ENCODE peak calls at places on chromosome 20, in seven cellular contexts. E is IMR-90, X is neuronal stem cell, V is H1, I is H9, W is mesenchymal stem cell, Q is trophoblast cell. S is an unnamed sample.

GRCh38 chr20:5297280-5298004 is 19.3 kb downstream of the PROKR2 start:
- DNase-seq in E (no peak), X (no peak), V (no peak), I (no peak), W (no peak), Q (no peak), S (no peak)

GRCh38 chr20:50292324-50293243 is 102.0 kb downstream of the CEBPB start:
- DNase-seq in E (peak), X (no peak), V (no peak), I (peak), W (peak), Q (peak), S (peak)

GRCh38 chr20:38534756-38535155 is 46.2 kb upstream of the ADIG start:
- DNase-seq in E (no peak), X (no peak), V (no peak), I (no peak), W (no peak), Q (no peak), S (no peak)

GRCh38 chr20:42634096-42634495 is 555.6 kb downstream of the PTPRT start:
- DNase-seq in E (no peak), X (no peak), V (no peak), I (no peak), W (no peak), Q (no peak), S (peak)

GRCh38 chr20:9329356-9330092 is 184.9 kb upstream of the LAMP5 start:
- DNase-seq in E (no peak), X (no peak), V (no peak), I (no peak), W (no peak), Q (peak), S (peak)

GRCh38 chr20:47189060-47189459 is 167.4 kb downstream of the ZMYND8 start:
- DNase-seq in E (no peak), X (no peak), V (no peak), I (no peak), W (no peak), Q (no peak), S (no peak)

GRCh38 chr20:5119143-5119434 is 669 bp downstream of the PCNA start:
- DNase-seq in E (no peak), X (no peak), V (no peak), I (no peak), W (no peak), Q (no peak), S (no peak)

GRCh38 chr20:44392088-44392775 is 36.7 kb downstream of the HNF4A start:
- DNase-seq in E (no peak), X (no peak), V (no peak), I (no peak), W (no peak), Q (no peak), S (no peak)

GRCh38 chr20:51036827-51037229 is 13.9 kb upstream of the KCNG1 start:
- DNase-seq in E (no peak), X (no peak), V (no peak), I (no peak), W (no peak), Q (no peak), S (no peak)

GRCh38 chr20:2292711-2293110 is 3.1 kb upstream of the TGM3 start:
- DNase-seq in E (no peak), X (no peak), V (no peak), I (no peak), W (no peak), Q (peak), S (no peak)

GRCh38 chr20:6055161-6055783 is 1.4 kb upstream of the LRRN4 start:
- DNase-seq in E (no peak), X (no peak), V (no peak), I (no peak), W (peak), Q (no peak), S (peak)

GRCh38 chr20:21511850-21512633 is 1.8 kb downstream of the NKX2-2 start:
- DNase-seq in E (no peak), X (no peak), V (peak), I (peak), W (no peak), Q (no peak), S (peak)

GRCh38 chr20:14360386-14360785 is 23.0 kb upstream of the FLRT3 start:
- DNase-seq in E (peak), X (no peak), V (no peak), I (no peak), W (no peak), Q (no peak), S (no peak)

GRCh38 chr20:57688864-57689263 is 21.0 kb downstream of the PMEPA1 start:
- DNase-seq in E (no peak), X (no peak), V (no peak), I (no peak), W (no peak), Q (no peak), S (no peak)

GRCh38 chr20:13684566-13685222 is 46.0 kb upstream of the TASP1 start:
- DNase-seq in E (no peak), X (no peak), V (no peak), I (no peak), W (no peak), Q (no peak), S (no peak)

GRCh38 chr20:45049904-45050471 is 50.9 kb downstream of the KCNS1 start:
- DNase-seq in E (no peak), X (no peak), V (no peak), I (no peak), W (no peak), Q (no peak), S (no peak)

GRCh38 chr20:63254237-63254535 is at the start of gene NKAIN4:
- DNase-seq in E (no peak), X (no peak), V (no peak), I (no peak), W (no peak), Q (no peak), S (no peak)

GRCh38 chr20:32474009-32474716 is 111.0 kb downstream of the NOL4L start:
- DNase-seq in E (no peak), X (no peak), V (no peak), I (no peak), W (no peak), Q (no peak), S (no peak)

GRCh38 chr20:45014671-45015415 is 48.5 kb downstream of the STK4 start:
- DNase-seq in E (peak), X (no peak), V (no peak), I (no peak), W (peak), Q (peak), S (peak)

GRCh38 chr20:20743511-20744169 is 31.2 kb upstream of the RALGAPA2 start:
- DNase-seq in E (no peak), X (peak), V (peak), I (peak), W (peak), Q (no peak), S (peak)

GRCh38 chr20:33647603-33648395 is 14.3 kb upstream of the C20orf144 start:
- DNase-seq in E (peak), X (no peak), V (no peak), I (no peak), W (no peak), Q (no peak), S (no peak)

GRCh38 chr20:62136283-62137091 is 6.7 kb downstream of the PSMA7 start:
- DNase-seq in E (peak), X (no peak), V (no peak), I (peak), W (peak), Q (peak), S (peak)

GRCh38 chr20:22525821-22526220 is 58.6 kb downstream of the FOXA2 start:
- DNase-seq in E (no peak), X (no peak), V (peak), I (no peak), W (no peak), Q (no peak), S (no peak)

GRCh38 chr20:58870293-58871014 is 17.9 kb downstream of the GNAS start:
- DNase-seq in E (peak), X (peak), V (peak), I (peak), W (peak), Q (peak), S (peak)

GRCh38 chr20:3224681-3225421 is 14.1 kb downstream of the SLC4A11 start:
- DNase-seq in E (no peak), X (no peak), V (no peak), I (no peak), W (no peak), Q (no peak), S (no peak)

GRCh38 chr20:417801-418342 is 9.8 kb downstream of the RBCK1 start:
- DNase-seq in E (no peak), X (no peak), V (no peak), I (no peak), W (no peak), Q (no peak), S (no peak)
- H3K4ac ChIP-seq in E (no peak), X (no peak), V (no peak), I (no peak), W (no peak), Q (no peak), S (no peak)

GRCh38 chr20:35290186-35290886 is 1.9 kb downstream of the FAM83C start:
- DNase-seq in E (no peak), X (no peak), V (no peak), I (no peak), W (no peak), Q (no peak), S (no peak)

GRCh38 chr20:35291654-35292503 is at the start of gene FAM83C:
- DNase-seq in E (no peak), X (no peak), V (no peak), I (no peak), W (no peak), Q (no peak), S (no peak)

GRCh38 chr20:35292504-35293285 is 470 bp upstream of the FAM83C start:
- DNase-seq in E (no peak), X (no peak), V (no peak), I (no peak), W (no peak), Q (no peak), S (no peak)

GRCh38 chr20:35288325-35289060 is 3.7 kb downstream of the FAM83C start:
- DNase-seq in E (no peak), X (no peak), V (no peak), I (no peak), W (no peak), Q (no peak), S (no peak)

GRCh38 chr20:35290887-35291417 is 1.3 kb downstream of the FAM83C start:
- DNase-seq in E (no peak), X (no peak), V (no peak), I (no peak), W (no peak), Q (no peak), S (no peak)
- H2BK120ac ChIP-seq in E (no peak), X (no peak), V (no peak), I (no peak), W (no peak), Q (no peak), S (no peak)

GRCh38 chr20:48530957-48531356 is 296.8 kb downstream of the PREX1 start:
- DNase-seq in E (no peak), X (no peak), V (no peak), I (no peak), W (no peak), Q (no peak), S (no peak)
- H3K4ac ChIP-seq in E (no peak), X (no peak), V (no peak), I (no peak), W (no peak), Q (no peak), S (no peak)

GRCh38 chr20:23700931-23701330 is 12.1 kb upstream of the CST4 start:
- DNase-seq in E (no peak), X (no peak), V (no peak), I (no peak), W (no peak), Q (no peak), S (no peak)
- H2BK120ac ChIP-seq in E (no peak), X (no peak), V (no peak), I (no peak), W (no peak), Q (no peak), S (no peak)

DNA sequence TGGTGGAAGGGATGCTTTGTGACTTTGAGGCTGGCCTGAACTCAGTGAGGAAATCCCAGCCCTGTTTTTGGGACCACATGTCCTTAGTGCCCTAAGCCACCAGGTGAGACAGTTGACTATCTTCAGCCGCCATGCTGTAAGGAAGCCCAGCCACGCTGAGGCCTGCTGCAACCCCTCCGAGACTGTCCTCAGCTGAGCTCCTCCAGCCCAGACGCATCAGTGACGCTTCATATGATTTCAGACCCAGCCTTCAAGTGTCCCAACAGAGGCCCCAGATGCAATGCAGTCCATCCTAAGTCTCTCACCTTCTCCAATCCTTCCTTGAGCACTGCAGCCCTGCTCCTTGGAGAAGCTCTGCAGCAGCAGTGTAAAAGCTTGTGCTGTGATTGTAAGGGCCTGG is 76.2 kb downstream of the NINL start:
- DNase-seq in E (no peak), X (no peak), V (no peak), I (no peak), W (no peak), Q (no peak), S (no peak)
- H3K4ac ChIP-seq in E (no peak), X (no peak), V (no peak), I (no peak), W (no peak), Q (no peak), S (no peak)

GRCh38 chr20:37333848-37334318 is 12.1 kb upstream of the SRC start:
- DNase-seq in E (no peak), X (no peak), V (no peak), I (no peak), W (no peak), Q (no peak), S (no peak)

GRCh38 chr20:37333130-37333847 is 12.7 kb upstream of the SRC start:
- DNase-seq in E (no peak), X (no peak), V (no peak), I (no peak), W (no peak), Q (no peak), S (no peak)

GRCh38 chr20:37336369-37337207 is 9.4 kb upstream of the SRC start:
- DNase-seq in E (peak), X (no peak), V (no peak), I (peak), W (peak), Q (peak), S (no peak)

GRCh38 chr20:37335642-37336368 is 10.1 kb upstream of the SRC start:
- DNase-seq in E (peak), X (no peak), V (no peak), I (no peak), W (no peak), Q (peak), S (no peak)

GRCh38 chr20:37334450-37334849 is 11.5 kb upstream of the SRC start:
- DNase-seq in E (no peak), X (no peak), V (no peak), I (no peak), W (no peak), Q (no peak), S (no peak)
- H2BK120ac ChIP-seq in E (no peak), X (no peak), V (no peak), I (no peak), W (no peak), Q (peak), S (no peak)

GRCh38 chr20:56001106-56001785 is 4.1 kb downstream of the CBLN4 start:
- DNase-seq in E (no peak), X (no peak), V (no peak), I (no peak), W (no peak), Q (no peak), S (no peak)
- H3K4ac ChIP-seq in E (no peak), X (no peak), V (no peak), I (no peak), W (no peak), Q (no peak), S (no peak)